ENCODE peak calls at places on chromosomes 13 and 19, in eight cellular contexts. H is tibial nerve; M is ascending aorta; L is cardiac muscle cell; W is CD8-positive, alpha-beta memory T cell; T is uterus; Q is GM23248; P is vagina. N is an unnamed sample. For H3K36me3, the result is how much of the 10 kb centered on the place peaks cover.

GRCh38 chr19:9914001-9914314 is 22.4 kb downstream of the OLFM2 start:
- DNase-seq in P (no peak), L (no peak), W (no peak), H (no peak), T (no peak), Q (no peak), M (no peak), N (no peak)

GRCh38 chr13:94196426-94196825 is 283.1 kb downstream of the DCT start:
- DNase-seq in H (no peak), Q (no peak), T (no peak), P (no peak), M (no peak), L (no peak), W (no peak), N (no peak)

GRCh38 chr19:29666634-29667389 is 1.6 kb downstream of the PLEKHF1 start:
- DNase-seq in Q (peak), L (peak), H (peak), T (peak), P (no peak), M (no peak), W (no peak), N (peak)

GRCh38 chr13:96223231-96223630 is 133.3 kb downstream of the HS6ST3 start:
- DNase-seq in W (no peak), T (no peak), P (no peak), M (no peak), Q (no peak), H (no peak), L (no peak), N (no peak)

GRCh38 chr13:31038834-31039552 is 106.5 kb downstream of the TEX26 start:
- DNase-seq in P (peak), M (no peak), Q (peak), W (no peak), T (no peak), L (peak), H (no peak), N (no peak)

GRCh38 chr19:35107541-35107939 is 8.1 kb upstream of the FXYD3 start:
- DNase-seq in T (no peak), P (no peak), Q (peak), H (peak), M (no peak), W (no peak), L (peak), N (no peak)

GRCh38 chr13:103022328-103022727 is 43.9 kb downstream of the SLC10A2 start:
- DNase-seq in Q (no peak), W (no peak), T (no peak), M (no peak), H (no peak), P (no peak), L (no peak), N (no peak)

GRCh38 chr13:109698779-109699178 is 87.6 kb downstream of the IRS2 start:
- DNase-seq in P (no peak), L (peak), Q (peak), H (no peak), T (no peak), M (no peak), W (no peak), N (no peak)

GRCh38 chr19:54209748-54210494 is 9.3 kb downstream of the RPS9 start:
- DNase-seq in H (peak), M (peak), T (peak), L (peak), P (no peak), Q (peak), W (peak), N (peak)

GRCh38 chr13:90732049-90732448 is 615.4 kb upstream of the MIR17HG start:
- DNase-seq in L (no peak), Q (no peak), M (no peak), W (no peak), H (no peak), P (no peak), T (no peak), N (no peak)

GRCh38 chr13:113601166-113602070 is 16.9 kb downstream of the TFDP1 start:
- DNase-seq in L (no peak), H (no peak), T (no peak), P (no peak), W (no peak), Q (no peak), M (no peak), N (no peak)

GRCh38 chr13:40798380-40798779 is 9.0 kb downstream of the SLC25A15 start:
- DNase-seq in M (no peak), P (peak), Q (no peak), T (no peak), L (no peak), H (no peak), W (peak), N (no peak)

GRCh38 chr13:30884543-30884942 is 21.5 kb upstream of the MEDAG start:
- DNase-seq in Q (no peak), H (no peak), W (no peak), T (no peak), P (peak), M (no peak), L (no peak), N (no peak)

GRCh38 chr13:22312405-22312803 is 641.5 kb downstream of the FGF9 start:
- DNase-seq in M (no peak), T (no peak), H (no peak), P (no peak), W (no peak), L (no peak), Q (no peak), N (no peak)

GRCh38 chr19:52535831-52536800 is 8.6 kb downstream of the ZNF808 start:
- DNase-seq in H (peak), W (peak), L (peak), P (no peak), T (peak), Q (peak), M (peak), N (peak)

GRCh38 chr13:67008075-67008668 is 222.0 kb downstream of the PCDH9 start:
- DNase-seq in Q (no peak), P (no peak), L (no peak), W (no peak), H (no peak), T (no peak), M (no peak), N (no peak)

GRCh38 chr19:35083678-35084077 is 31.9 kb upstream of the FXYD3 start:
- DNase-seq in H (no peak), T (no peak), M (no peak), Q (no peak), P (no peak), L (no peak), W (no peak), N (no peak)

GRCh38 chr13:94006271-94006670 is 473.2 kb downstream of the DCT start:
- DNase-seq in H (no peak), P (no peak), W (no peak), M (no peak), T (no peak), L (no peak), Q (no peak), N (no peak)

GRCh38 chr13:39353988-39354387 is 249.0 kb downstream of the LHFPL6 start:
- DNase-seq in H (no peak), Q (peak), P (no peak), W (no peak), L (peak), M (no peak), T (no peak), N (no peak)

GRCh38 chr13:79709526-79709925 is 228.6 kb downstream of the NDFIP2 start:
- DNase-seq in H (no peak), W (no peak), Q (peak), L (no peak), T (no peak), M (no peak), P (no peak), N (no peak)

GRCh38 chr13:86877449-86877848 is 793.7 kb upstream of the SLITRK5 start:
- DNase-seq in W (no peak), L (no peak), P (no peak), T (no peak), M (no peak), H (no peak), Q (no peak), N (no peak)

GRCh38 chr19:41367848-41368301 is 3.9 kb upstream of the B9D2 start:
- DNase-seq in M (no peak), Q (peak), L (peak), P (no peak), W (no peak), H (no peak), T (no peak), N (no peak)

GRCh38 chr13:113854238-113855011 is 9.5 kb downstream of the GAS6 start:
- DNase-seq in H (no peak), W (no peak), L (peak), P (no peak), Q (peak), T (peak), M (no peak), N (peak)

GRCh38 chr13:50543767-50544166 is 299.7 kb downstream of the DLEU7 start:
- DNase-seq in P (no peak), Q (peak), H (no peak), T (no peak), M (no peak), L (peak), W (no peak), N (no peak)

GRCh38 chr13:27528908-27529307 is 78.5 kb upstream of the MTIF3 start:
- DNase-seq in W (no peak), M (no peak), P (no peak), H (no peak), Q (no peak), L (no peak), T (no peak), N (no peak)

GRCh38 chr19:7852851-7853759 is 21.1 kb downstream of the PRR36 start:
- DNase-seq in W (peak), M (no peak), L (peak), T (peak), P (no peak), H (no peak), Q (peak), N (no peak)

GRCh38 chr19:18992696-18993095 is 40.6 kb downstream of the SUGP2 start:
- DNase-seq in H (no peak), T (no peak), Q (no peak), W (no peak), L (no peak), P (no peak), M (no peak), N (no peak)

GRCh38 chr13:73090116-73090811 is 31.5 kb downstream of the KLF5 start:
- DNase-seq in L (peak), Q (peak), H (no peak), W (no peak), T (no peak), P (no peak), M (no peak), N (no peak)

GRCh38 chr19:35736913-35737886 is 5.1 kb downstream of the IGFLR1 start:
- DNase-seq in W (no peak), P (no peak), M (no peak), L (no peak), T (no peak), H (no peak), Q (peak), N (no peak)

GRCh38 chr19:57419439-57419838 is 8.5 kb downstream of the ZNF17 start:
- DNase-seq in P (no peak), Q (no peak), M (no peak), L (no peak), W (no peak), H (no peak), T (no peak), N (no peak)

GRCh38 chr19:45467115-45467455 is 711 bp upstream of the FOSB start:
- DNase-seq in Q (peak), P (no peak), T (no peak), H (no peak), W (no peak), M (no peak), L (peak), N (no peak)

GRCh38 chr19:45913874-45914830 is at the start of gene NANOS2:
- DNase-seq in L (peak), H (no peak), P (no peak), T (no peak), W (no peak), M (no peak), Q (no peak), N (no peak)

GRCh38 chr13:93418398-93418797 is 191.8 kb downstream of the GPC6 start:
- DNase-seq in H (no peak), P (no peak), L (no peak), Q (no peak), T (no peak), W (no peak), M (no peak), N (no peak)

GRCh38 chr13:48155850-48156249 is 60.9 kb upstream of the MED4 start:
- DNase-seq in T (no peak), P (no peak), W (peak), L (peak), Q (peak), H (no peak), M (no peak), N (no peak)

GRCh38 chr19:5154129-5154798 is 185.4 kb downstream of the KDM4B start:
- DNase-seq in P (no peak), L (peak), H (no peak), T (peak), M (no peak), W (no peak), Q (peak), N (no peak)
- H3K36me3 ChIP-seq in P (under half), L (under half), H (under half), T (under half), M (under half), W (under half), Q (under half), N (under half)

DNA sequence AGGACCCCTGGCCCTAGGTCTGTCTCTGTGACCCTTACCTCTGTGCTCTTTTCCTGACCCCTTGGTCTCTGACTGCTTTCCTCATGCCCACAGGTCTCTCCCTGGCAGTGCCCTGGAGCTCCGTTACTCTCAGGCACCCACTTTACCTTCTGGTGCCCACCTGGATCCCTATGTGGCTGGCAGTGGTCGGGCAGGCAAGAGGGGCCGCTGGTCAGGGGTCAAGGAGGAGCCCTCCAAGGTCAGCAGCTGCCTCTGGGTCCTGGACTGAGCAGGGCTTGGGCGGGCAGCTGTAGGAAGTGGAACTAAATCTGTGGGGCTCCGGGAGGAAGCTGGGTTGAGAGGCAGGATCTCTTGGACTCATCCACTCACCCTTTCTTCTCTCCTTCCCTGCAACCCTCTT is 16.3 kb downstream of the PPFIA3 start:
- DNase-seq in M (no peak), L (no peak), Q (no peak), W (no peak), P (no peak), T (no peak), H (no peak), N (no peak)
- H3K27ac ChIP-seq in M (no peak), L (no peak), Q (no peak), W (no peak), P (no peak), T (no peak), H (no peak), N (no peak)

DNA sequence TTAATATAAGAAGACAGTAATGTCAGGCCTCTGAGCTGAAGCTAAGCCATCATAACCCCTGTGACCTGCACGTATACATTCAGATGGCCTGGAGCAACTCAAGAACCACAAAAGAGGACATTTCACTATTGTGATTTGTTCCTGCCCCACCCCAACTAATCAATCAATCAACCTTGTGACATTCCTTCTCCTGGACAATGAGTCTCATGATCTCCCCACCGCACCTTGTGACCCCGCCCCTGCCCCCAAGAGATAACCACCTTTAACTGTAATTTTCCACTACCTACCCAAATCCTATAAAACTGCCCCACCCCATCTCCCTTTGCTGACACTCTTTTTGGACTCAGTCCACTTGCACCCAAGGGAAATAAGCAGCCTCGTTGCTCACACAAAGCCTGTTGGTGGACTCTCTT is 14.1 kb downstream of the CD70 start:
- DNase-seq in P (no peak), L (no peak), M (no peak), Q (no peak), T (no peak), H (no peak), W (no peak), N (no peak)
- H3K4me3 ChIP-seq in P (no peak), L (no peak), M (no peak), Q (no peak), T (no peak), H (no peak), W (no peak), N (no peak)

GRCh38 chr13:29527511-29527910 is 68.0 kb downstream of the SLC7A1 start:
- DNase-seq in Q (no peak), T (no peak), L (no peak), W (no peak), H (no peak), P (no peak), M (no peak), N (peak)
- H3K36me3 ChIP-seq in Q (half or more), T (under half), L (under half), W (under half), H (under half), P (under half), M (half or more), N (half or more)

GRCh38 chr13:59538512-59538911 is 625.2 kb downstream of the DIAPH3 start:
- DNase-seq in Q (no peak), P (no peak), T (no peak), L (no peak), W (no peak), M (no peak), H (no peak), N (no peak)

GRCh38 chr13:59546178-59546577 is 617.5 kb downstream of the DIAPH3 start:
- DNase-seq in W (no peak), T (no peak), M (no peak), P (no peak), L (no peak), Q (no peak), H (no peak), N (no peak)

GRCh38 chr13:59545007-59545406 is 618.7 kb downstream of the DIAPH3 start:
- DNase-seq in Q (no peak), M (no peak), L (no peak), P (no peak), T (no peak), W (no peak), H (no peak), N (no peak)

GRCh38 chr13:59543418-59543817 is 620.3 kb downstream of the DIAPH3 start:
- DNase-seq in Q (no peak), T (no peak), H (no peak), L (no peak), M (no peak), P (no peak), W (no peak), N (no peak)

GRCh38 chr13:59542303-59542702 is 621.4 kb downstream of the DIAPH3 start:
- DNase-seq in Q (no peak), H (no peak), W (no peak), M (no peak), L (peak), P (no peak), T (no peak), N (no peak)
- H3K27ac ChIP-seq in Q (no peak), H (no peak), W (no peak), M (no peak), L (no peak), P (no peak), T (no peak), N (no peak)

DNA sequence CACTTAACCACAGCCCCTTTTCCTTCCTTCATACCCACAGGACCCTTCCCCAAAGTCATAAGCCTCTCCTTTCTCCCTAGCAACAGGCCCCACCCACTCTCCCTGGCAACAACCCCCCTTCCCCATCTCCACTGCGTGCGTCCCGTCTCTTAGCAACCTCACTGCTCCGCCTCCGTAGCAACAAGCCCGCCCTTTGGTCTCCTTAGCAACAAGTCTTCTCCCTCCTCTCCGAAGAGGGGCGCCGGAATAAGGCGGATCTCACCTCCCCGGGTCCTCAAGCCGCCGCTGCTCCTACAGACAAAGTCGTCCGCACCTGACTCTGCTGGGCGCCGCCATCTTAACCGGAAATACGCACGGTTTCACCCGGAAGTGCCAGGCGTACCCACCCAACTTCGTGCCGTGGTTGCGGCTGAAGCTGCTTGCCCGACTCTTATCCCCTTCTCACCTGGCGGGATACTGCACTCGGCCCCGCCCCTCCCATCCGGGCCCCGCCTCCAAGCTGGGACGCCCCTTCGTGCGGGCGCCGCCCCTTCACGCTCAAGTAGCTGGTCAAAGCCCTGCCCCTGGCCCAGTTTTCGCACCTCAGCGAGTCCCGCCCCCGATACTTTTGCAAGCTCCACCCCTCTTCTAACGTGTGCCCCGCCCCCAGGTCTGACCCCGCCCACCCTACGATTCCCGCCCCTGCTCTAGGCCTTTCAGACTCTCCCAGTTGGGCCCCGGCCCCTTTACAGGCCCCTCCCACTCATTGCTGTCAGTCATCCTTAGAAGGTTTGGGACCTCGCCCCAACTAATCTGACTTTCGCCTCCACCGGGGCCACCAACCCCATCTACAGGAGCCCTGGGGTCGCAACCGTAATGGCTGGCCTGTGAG is at the start of gene HSPBP1:
- DNase-seq in T (peak), Q (peak), W (peak), L (peak), M (peak), H (peak), P (no peak), N (peak)
- H3K4me3 ChIP-seq in T (peak), Q (peak), W (peak), L (peak), M (peak), H (peak), P (peak), N (peak)

GRCh38 chr19:13599681-13600080 is 93.4 kb upstream of the CACNA1A start:
- DNase-seq in M (no peak), W (no peak), H (no peak), Q (no peak), T (no peak), P (no peak), L (no peak), N (no peak)

GRCh38 chr19:13597625-13598024 is 91.3 kb upstream of the CACNA1A start:
- DNase-seq in P (no peak), L (peak), Q (peak), W (peak), T (peak), M (no peak), H (no peak), N (peak)

GRCh38 chr19:13600091-13600490 is 93.8 kb upstream of the CACNA1A start:
- DNase-seq in M (no peak), Q (no peak), T (no peak), L (no peak), P (no peak), W (no peak), H (no peak), N (no peak)

GRCh38 chr19:13600802-13601201 is 94.5 kb upstream of the CACNA1A start:
- DNase-seq in W (no peak), L (no peak), M (no peak), T (no peak), H (no peak), Q (no peak), P (no peak), N (no peak)

GRCh38 chr19:13598098-13598497 is 91.8 kb upstream of the CACNA1A start:
- DNase-seq in Q (no peak), W (no peak), M (no peak), L (no peak), P (no peak), H (no peak), T (no peak), N (no peak)
- H3K36me3 ChIP-seq in Q (under half), W (under half), M (under half), L (under half), P (under half), H (under half), T (under half), N (under half)